ENCODE peak calls at places on chromosomes 12 and 14, in four cellular contexts. One of them, this sample, is unnamed.

GRCh38 chr12:93011100-93011499 is 82.0 kb upstream of the EEA1 start:
- DNase-seq in psoas muscle: no peak
- DNase-seq in right lobe of liver: no peak
- DNase-seq in NT2/D1: no peak
- DNase-seq in this sample: no peak

GRCh38 chr12:21989819-21990412 is 48.7 kb upstream of the ABCC9 start:
- DNase-seq in psoas muscle: no peak
- DNase-seq in right lobe of liver: no peak
- DNase-seq in NT2/D1: no peak
- DNase-seq in this sample: no peak

GRCh38 chr14:44880791-44881190 is 81.0 kb downstream of the KLHL28 start:
- DNase-seq in right lobe of liver: no peak
- DNase-seq in NT2/D1: no peak
- DNase-seq in psoas muscle: no peak
- DNase-seq in this sample: no peak

GRCh38 chr12:107515446-107515958 is 170.1 kb upstream of the PWP1 start:
- DNase-seq in right lobe of liver: no peak
- DNase-seq in psoas muscle: peak; percentile 72
- DNase-seq in NT2/D1: peak; percentile 35
- DNase-seq in this sample: no peak

GRCh38 chr14:22391908-22392307 is 197.1 kb downstream of the DAD1 start:
- DNase-seq in right lobe of liver: peak; percentile 56
- DNase-seq in psoas muscle: no peak
- DNase-seq in NT2/D1: peak; percentile 46
- DNase-seq in this sample: peak; percentile 66

GRCh38 chr12:103652808-103653207 is 65.7 kb downstream of the STAB2 start:
- DNase-seq in NT2/D1: no peak
- DNase-seq in right lobe of liver: no peak
- DNase-seq in psoas muscle: no peak
- DNase-seq in this sample: no peak

GRCh38 chr14:21987937-21988336 is 314.3 kb upstream of the OR4E1 start:
- DNase-seq in NT2/D1: no peak
- DNase-seq in psoas muscle: no peak
- DNase-seq in right lobe of liver: no peak
- DNase-seq in this sample: peak; percentile 24

GRCh38 chr14:60332869-60333268 is 83.8 kb downstream of the PPM1A start:
- DNase-seq in NT2/D1: no peak
- DNase-seq in psoas muscle: no peak
- DNase-seq in right lobe of liver: no peak
- DNase-seq in this sample: no peak

GRCh38 chr12:13248956-13249355 is 52.4 kb downstream of the EMP1 start:
- DNase-seq in psoas muscle: no peak
- DNase-seq in right lobe of liver: no peak
- DNase-seq in NT2/D1: no peak
- DNase-seq in this sample: no peak

GRCh38 chr12:90262261-90262660 is 553.6 kb upstream of the ATP2B1 start:
- DNase-seq in psoas muscle: no peak
- DNase-seq in right lobe of liver: no peak
- DNase-seq in NT2/D1: no peak
- DNase-seq in this sample: no peak

GRCh38 chr12:58489394-58489793 is 430.9 kb downstream of the LRIG3 start:
- DNase-seq in NT2/D1: no peak
- DNase-seq in psoas muscle: no peak
- DNase-seq in right lobe of liver: no peak
- DNase-seq in this sample: no peak

GRCh38 chr12:132327351-132328171 is 1.8 kb downstream of the GALNT9 start:
- DNase-seq in psoas muscle: peak; percentile 54
- DNase-seq in right lobe of liver: peak; percentile 74
- DNase-seq in NT2/D1: no peak
- DNase-seq in this sample: no peak

GRCh38 chr12:68042212-68042699 is 53.0 kb downstream of the IFNG-AS1 start:
- DNase-seq in psoas muscle: no peak
- DNase-seq in right lobe of liver: no peak
- DNase-seq in NT2/D1: no peak
- DNase-seq in this sample: no peak

GRCh38 chr12:122422769-122423257 is 344 bp upstream of the CLIP1 start:
- DNase-seq in right lobe of liver: no peak
- DNase-seq in NT2/D1: no peak
- DNase-seq in psoas muscle: peak; percentile 34
- DNase-seq in this sample: peak; percentile 51

GRCh38 chr14:59018978-59019377 is 169.5 kb upstream of the DAAM1 start:
- DNase-seq in psoas muscle: no peak
- DNase-seq in right lobe of liver: no peak
- DNase-seq in NT2/D1: no peak
- DNase-seq in this sample: no peak

GRCh38 chr12:87603727-87604126 is 425.5 kb downstream of the C12orf50 start:
- DNase-seq in right lobe of liver: no peak
- DNase-seq in psoas muscle: no peak
- DNase-seq in NT2/D1: no peak
- DNase-seq in this sample: no peak

GRCh38 chr12:93223440-93224426 is 154.0 kb upstream of the NUDT4 start:
- DNase-seq in NT2/D1: no peak
- DNase-seq in psoas muscle: no peak
- DNase-seq in right lobe of liver: no peak
- DNase-seq in this sample: peak; percentile 61

GRCh38 chr12:3329361-3329760 is 161.6 kb upstream of the PRMT8 start:
- DNase-seq in psoas muscle: no peak
- DNase-seq in right lobe of liver: no peak
- DNase-seq in NT2/D1: no peak
- DNase-seq in this sample: no peak

GRCh38 chr12:42213954-42214426 is 24.1 kb downstream of the YAF2 start:
- DNase-seq in right lobe of liver: no peak
- DNase-seq in psoas muscle: peak; percentile 34
- DNase-seq in NT2/D1: no peak
- DNase-seq in this sample: peak; percentile 19

GRCh38 chr12:124929649-124930419 is 15.4 kb upstream of the UBC start:
- DNase-seq in right lobe of liver: no peak
- DNase-seq in NT2/D1: no peak
- DNase-seq in psoas muscle: no peak
- DNase-seq in this sample: no peak

GRCh38 chr14:47675489-47676300 is at the start of gene MDGA2:
- DNase-seq in psoas muscle: no peak
- DNase-seq in NT2/D1: no peak
- DNase-seq in right lobe of liver: no peak
- DNase-seq in this sample: no peak

GRCh38 chr12:19150273-19150895 is 20.9 kb downstream of the PLEKHA5 start:
- DNase-seq in psoas muscle: no peak
- DNase-seq in right lobe of liver: no peak
- DNase-seq in NT2/D1: no peak
- DNase-seq in this sample: no peak

GRCh38 chr14:71139058-71139946 is 232.0 kb downstream of the PCNX1 start:
- DNase-seq in psoas muscle: peak; percentile 25
- DNase-seq in NT2/D1: peak; percentile 39
- DNase-seq in right lobe of liver: peak; percentile 59
- DNase-seq in this sample: peak; percentile 41

GRCh38 chr14:72451081-72451972 is 442.6 kb downstream of the DPF3 start:
- DNase-seq in NT2/D1: no peak
- DNase-seq in right lobe of liver: no peak
- DNase-seq in psoas muscle: no peak
- DNase-seq in this sample: peak; percentile 37

GRCh38 chr12:92185052-92185451 is 39.4 kb upstream of the BTG1 start:
- DNase-seq in psoas muscle: no peak
- DNase-seq in NT2/D1: no peak
- DNase-seq in right lobe of liver: no peak
- DNase-seq in this sample: no peak

GRCh38 chr12:96208801-96209534 is 14.8 kb downstream of the ELK3 start:
- DNase-seq in right lobe of liver: no peak
- DNase-seq in NT2/D1: no peak
- DNase-seq in psoas muscle: no peak
- DNase-seq in this sample: no peak

GRCh38 chr12:108884116-108885012 is 4.5 kb downstream of the DAO start:
- DNase-seq in psoas muscle: peak; percentile 42
- DNase-seq in right lobe of liver: peak; percentile 63
- DNase-seq in NT2/D1: peak; percentile 42
- DNase-seq in this sample: peak; percentile 79

GRCh38 chr14:37056473-37056872 is 115.9 kb downstream of the SLC25A21 start:
- DNase-seq in psoas muscle: no peak
- DNase-seq in right lobe of liver: no peak
- DNase-seq in NT2/D1: peak; percentile 9
- DNase-seq in this sample: no peak

GRCh38 chr12:123449103-123449736 is 8.7 kb upstream of the SNRNP35 start:
- DNase-seq in NT2/D1: no peak
- DNase-seq in psoas muscle: no peak
- DNase-seq in right lobe of liver: no peak
- DNase-seq in this sample: no peak

GRCh38 chr12:132954471-132955048 is 1.5 kb downstream of the ZNF605 start:
- DNase-seq in psoas muscle: no peak
- DNase-seq in right lobe of liver: no peak
- DNase-seq in NT2/D1: no peak
- DNase-seq in this sample: no peak

GRCh38 chr12:45434094-45434493 is 218.2 kb downstream of the ANO6 start:
- DNase-seq in NT2/D1: no peak
- DNase-seq in right lobe of liver: no peak
- DNase-seq in psoas muscle: no peak
- DNase-seq in this sample: no peak

GRCh38 chr14:64706552-64707193 is 2.4 kb downstream of the PLEKHG3 start:
- DNase-seq in NT2/D1: no peak
- DNase-seq in psoas muscle: no peak
- DNase-seq in right lobe of liver: peak; percentile 89
- DNase-seq in this sample: no peak

GRCh38 chr14:106166232-106166631 is 639.8 kb downstream of the TMEM121 start:
- DNase-seq in NT2/D1: no peak
- DNase-seq in right lobe of liver: no peak
- DNase-seq in psoas muscle: no peak
- DNase-seq in this sample: no peak
- H3K9me3 ChIP-seq in NT2/D1: peaks cover 23% of the 10 kb centered on the region
- H3K9me3 ChIP-seq in right lobe of liver: no peaks in the 10 kb centered on the region
- H3K9me3 ChIP-seq in psoas muscle: no peaks in the 10 kb centered on the region
- H3K9me3 ChIP-seq in this sample: no peaks in the 10 kb centered on the region

GRCh38 chr14:74619672-74620131 is 7.7 kb upstream of the LTBP2 start:
- DNase-seq in NT2/D1: no peak
- DNase-seq in psoas muscle: peak; percentile 91
- DNase-seq in right lobe of liver: no peak
- DNase-seq in this sample: no peak

GRCh38 chr14:74622257-74622656 is 10.2 kb upstream of the LTBP2 start:
- DNase-seq in NT2/D1: no peak
- DNase-seq in right lobe of liver: no peak
- DNase-seq in psoas muscle: no peak
- DNase-seq in this sample: no peak

GRCh38 chr14:74620923-74621322 is 8.9 kb upstream of the LTBP2 start:
- DNase-seq in NT2/D1: no peak
- DNase-seq in psoas muscle: no peak
- DNase-seq in right lobe of liver: no peak
- DNase-seq in this sample: no peak

GRCh38 chr14:74621556-74621955 is 9.5 kb upstream of the LTBP2 start:
- DNase-seq in psoas muscle: no peak
- DNase-seq in NT2/D1: no peak
- DNase-seq in right lobe of liver: no peak
- DNase-seq in this sample: no peak

DNA sequence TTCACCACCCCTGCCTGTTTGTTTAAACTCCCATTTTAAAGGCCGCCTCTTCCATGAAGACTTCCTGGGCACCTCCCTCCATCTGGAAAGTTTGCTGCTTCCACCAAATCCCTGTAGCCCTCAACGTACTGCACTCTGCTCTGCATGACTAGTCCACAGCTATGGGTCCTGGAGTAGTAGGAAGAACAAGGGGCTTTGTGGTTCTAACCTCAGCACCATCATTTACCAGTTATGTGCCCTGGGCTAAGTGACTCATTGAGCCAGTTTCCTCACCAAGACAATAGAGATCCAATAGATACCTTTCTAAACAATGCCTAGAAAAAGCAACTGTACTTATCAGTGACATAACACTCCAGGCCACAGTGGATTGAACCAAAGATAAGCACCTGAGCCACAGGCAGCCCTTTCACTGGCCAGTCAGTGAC is 8.5 kb upstream of the LTBP2 start:
- DNase-seq in NT2/D1: no peak
- DNase-seq in psoas muscle: no peak
- DNase-seq in right lobe of liver: no peak
- DNase-seq in this sample: no peak
- H3K4me1 ChIP-seq in NT2/D1: peaks cover 10% of the 10 kb centered on the region
- H3K4me1 ChIP-seq in psoas muscle: no peaks in the 10 kb centered on the region
- H3K4me1 ChIP-seq in right lobe of liver: peaks cover 17% of the 10 kb centered on the region
- H3K4me1 ChIP-seq in this sample: no peaks in the 10 kb centered on the region

GRCh38 chr14:106203438-106203837 is 677.1 kb downstream of the TMEM121 start:
- DNase-seq in right lobe of liver: no peak
- DNase-seq in NT2/D1: no peak
- DNase-seq in psoas muscle: no peak
- DNase-seq in this sample: no peak

GRCh38 chr14:106204063-106204462 is 677.7 kb downstream of the TMEM121 start:
- DNase-seq in NT2/D1: no peak
- DNase-seq in psoas muscle: no peak
- DNase-seq in right lobe of liver: no peak
- DNase-seq in this sample: no peak

GRCh38 chr14:106200539-106201310 is 674.3 kb downstream of the TMEM121 start:
- DNase-seq in NT2/D1: no peak
- DNase-seq in right lobe of liver: no peak
- DNase-seq in psoas muscle: no peak
- DNase-seq in this sample: no peak

GRCh38 chr14:106207316-106207715 is 680.9 kb downstream of the TMEM121 start:
- DNase-seq in right lobe of liver: no peak
- DNase-seq in psoas muscle: no peak
- DNase-seq in NT2/D1: no peak
- DNase-seq in this sample: no peak

GRCh38 chr14:106201376-106201775 is 675.0 kb downstream of the TMEM121 start:
- DNase-seq in NT2/D1: no peak
- DNase-seq in right lobe of liver: no peak
- DNase-seq in psoas muscle: no peak
- DNase-seq in this sample: no peak
- H3K36me3 ChIP-seq in NT2/D1: no peaks in the 10 kb centered on the region
- H3K36me3 ChIP-seq in right lobe of liver: no peaks in the 10 kb centered on the region
- H3K36me3 ChIP-seq in psoas muscle: no peaks in the 10 kb centered on the region
- H3K36me3 ChIP-seq in this sample: no peaks in the 10 kb centered on the region

DNA sequence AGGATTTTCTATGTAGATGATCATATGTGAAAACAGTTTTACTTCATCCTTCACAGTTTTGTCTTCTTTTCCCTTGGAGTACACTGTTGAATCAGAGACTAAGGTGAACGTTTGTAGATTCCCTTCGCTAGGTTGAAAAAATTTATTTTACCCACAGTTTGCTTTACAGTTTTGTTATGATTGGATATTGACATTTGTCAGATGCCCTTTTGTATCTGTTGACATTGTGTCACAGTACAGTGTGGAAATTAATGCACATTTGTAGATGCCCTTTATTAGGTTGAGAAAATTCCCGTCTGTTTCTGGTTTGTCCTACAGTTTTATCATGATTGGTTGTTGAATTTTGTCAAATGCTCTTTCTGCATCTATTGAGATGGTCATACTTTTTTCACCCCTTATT is 13.3 kb downstream of the G2E3 start:
- DNase-seq in right lobe of liver: no peak
- DNase-seq in psoas muscle: no peak
- DNase-seq in NT2/D1: no peak
- DNase-seq in this sample: no peak
- H3K9me3 ChIP-seq in right lobe of liver: no peaks in the 10 kb centered on the region
- H3K9me3 ChIP-seq in psoas muscle: no peaks in the 10 kb centered on the region
- H3K9me3 ChIP-seq in NT2/D1: no peaks in the 10 kb centered on the region
- H3K9me3 ChIP-seq in this sample: no peaks in the 10 kb centered on the region